ENCODE peak calls at places on chromosomes 1 and 21, in four cellular contexts. K is neuronal stem cell, Y is neural progenitor cell, I is astrocyte of the cerebellum. G is an unnamed sample.

GRCh38 chr1:46166521-46167462 is 8.1 kb upstream of the TSPAN1 start:
- DNase-seq in K (no peak), I (no peak), Y (peak), G (no peak)

GRCh38 chr1:184483101-184483813 is 96.4 kb downstream of the C1orf21 start:
- DNase-seq in K (no peak), Y (no peak), I (no peak), G (peak)

GRCh38 chr1:211912064-211912463 is 81.5 kb upstream of the LPGAT1 start:
- DNase-seq in I (no peak), K (no peak), Y (no peak), G (no peak)

GRCh38 chr1:47931395-47931794 is 65.8 kb downstream of the TRABD2B start:
- DNase-seq in K (no peak), I (no peak), Y (no peak), G (no peak)

GRCh38 chr1:232518357-232518756 is 111.6 kb downstream of the SIPA1L2 start:
- DNase-seq in Y (no peak), I (no peak), K (no peak), G (no peak)

GRCh38 chr1:234709473-234710279 is 99.7 kb upstream of the IRF2BP2 start:
- DNase-seq in Y (no peak), K (no peak), I (no peak), G (no peak)

GRCh38 chr1:35576061-35576765 is 3.1 kb downstream of the TFAP2E start:
- DNase-seq in I (no peak), Y (no peak), K (no peak), G (no peak)

GRCh38 chr1:160521554-160521953 is 1.5 kb downstream of the SLAMF6 start:
- DNase-seq in K (no peak), Y (no peak), I (no peak), G (no peak)

GRCh38 chr1:6495041-6495441 is 3.6 kb upstream of the PLEKHG5 start:
- DNase-seq in Y (no peak), I (no peak), K (no peak), G (no peak)

GRCh38 chr1:1665815-1666251 is 7.0 kb upstream of the CDK11B start:
- DNase-seq in I (no peak), Y (peak), K (peak), G (no peak)

GRCh38 chr21:43902441-43902840 is 37.4 kb downstream of the AGPAT3 start:
- DNase-seq in K (no peak), Y (no peak), I (no peak), G (no peak)

GRCh38 chr1:162861101-162861500 is at the start of gene CCDC190:
- DNase-seq in K (no peak), I (no peak), Y (no peak), G (no peak)

GRCh38 chr1:54480201-54480848 is 67.7 kb upstream of the ACOT11 start:
- DNase-seq in Y (peak), K (no peak), I (no peak), G (no peak)

GRCh38 chr1:43329995-43330751 is 7.4 kb upstream of the MPL start:
- DNase-seq in I (no peak), K (no peak), Y (no peak), G (peak)

GRCh38 chr1:44907909-44908308 is 64.9 kb upstream of the PTCH2 start:
- DNase-seq in I (no peak), K (no peak), Y (no peak), G (no peak)

GRCh38 chr1:4122513-4123160 is 222.6 kb upstream of the C1orf174 start:
- DNase-seq in K (no peak), Y (no peak), I (no peak), G (no peak)

GRCh38 chr1:41221995-41222991 is 19.8 kb downstream of the SCMH1 start:
- DNase-seq in K (no peak), Y (no peak), I (no peak), G (no peak)

GRCh38 chr1:226609836-226610455 is 61.4 kb downstream of the STUM start:
- DNase-seq in I (no peak), Y (no peak), K (no peak), G (peak)

GRCh38 chr1:52579415-52579814 is 22.8 kb upstream of the GPX7 start:
- DNase-seq in Y (no peak), I (no peak), K (no peak), G (no peak)

GRCh38 chr21:17690078-17690494 is 77.4 kb upstream of the BTG3 start:
- DNase-seq in Y (no peak), K (no peak), I (no peak), G (no peak)

GRCh38 chr1:230901711-230902110 is 33.4 kb upstream of the C1orf198 start:
- DNase-seq in I (no peak), Y (no peak), K (no peak), G (no peak)

GRCh38 chr1:94362466-94363058 is 55.6 kb upstream of the ABCD3 start:
- DNase-seq in I (no peak), K (no peak), Y (no peak), G (no peak)

GRCh38 chr1:156912310-156912709 is 8.1 kb upstream of the LRRC71 start:
- DNase-seq in I (no peak), K (no peak), Y (no peak), G (no peak)

GRCh38 chr1:246477634-246478033 is 29.4 kb downstream of the SMYD3 start:
- DNase-seq in I (no peak), K (no peak), Y (no peak), G (no peak)

GRCh38 chr1:107480548-107480947 is 339.7 kb downstream of the NTNG1 start:
- DNase-seq in I (no peak), K (no peak), Y (no peak), G (no peak)

GRCh38 chr1:5913078-5913845 is 79.0 kb downstream of the NPHP4 start:
- DNase-seq in Y (no peak), K (no peak), I (no peak), G (no peak)

GRCh38 chr1:215457213-215457612 is 109.9 kb upstream of the KCTD3 start:
- DNase-seq in I (no peak), K (no peak), Y (no peak), G (no peak)

GRCh38 chr1:205525495-205526285 is 21.2 kb downstream of the CDK18 start:
- DNase-seq in Y (no peak), K (no peak), I (no peak), G (no peak)

GRCh38 chr1:84705503-84705902 is 15.2 kb upstream of the SSX2IP start:
- DNase-seq in Y (no peak), I (no peak), K (no peak), G (no peak)

GRCh38 chr1:6005276-6005917 is 13.2 kb upstream of the NPHP4 start:
- DNase-seq in I (no peak), Y (no peak), K (no peak), G (no peak)

GRCh38 chr21:36608251-36608650 is 90.7 kb upstream of the SIM2 start:
- DNase-seq in I (no peak), Y (no peak), K (no peak), G (no peak)

GRCh38 chr1:88462481-88463261 is 221.4 kb upstream of the PKN2 start:
- DNase-seq in I (no peak), K (peak), Y (peak), G (no peak)

GRCh38 chr1:36486436-36487335 is 4.0 kb upstream of the CSF3R start:
- DNase-seq in Y (no peak), K (no peak), I (no peak), G (no peak)

GRCh38 chr1:69090752-69091151 is 477.0 kb upstream of the LRRC7 start:
- DNase-seq in Y (no peak), K (no peak), I (no peak), G (no peak)

GRCh38 chr1:219125342-219125741 is 48.3 kb upstream of the LYPLAL1 start:
- DNase-seq in K (no peak), I (no peak), Y (no peak), G (no peak)

GRCh38 chr1:182723195-182723594 is 38.8 kb upstream of the RGS8 start:
- DNase-seq in I (no peak), Y (no peak), K (no peak), G (no peak)

GRCh38 chr1:44650159-44650831 is 24.0 kb downstream of the TMEM53 start:
- DNase-seq in Y (peak), K (peak), I (no peak), G (no peak)

GRCh38 chr21:32772281-32773047 is 909 bp upstream of the PAXBP1 start:
- DNase-seq in Y (peak), I (no peak), K (peak), G (no peak)

DNA sequence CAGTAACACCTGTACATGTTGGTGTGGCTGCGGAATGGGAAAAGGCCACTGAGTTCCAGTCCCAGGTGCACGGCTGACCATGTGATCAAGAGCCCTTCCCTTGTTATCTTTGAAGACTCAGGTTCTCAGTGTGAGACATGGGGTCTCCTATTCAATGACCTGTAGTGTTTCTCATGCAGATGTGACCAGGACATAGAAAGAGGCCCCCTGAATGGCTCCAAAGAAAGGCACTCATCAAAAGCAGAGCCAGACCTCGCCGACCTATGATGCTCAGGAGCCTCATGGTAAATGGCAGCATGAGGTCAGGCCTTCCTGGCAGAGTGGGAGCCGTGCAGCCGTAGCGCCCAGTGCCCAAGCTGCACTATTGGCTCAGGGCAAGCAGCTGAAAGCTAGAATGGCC is 42.3 kb upstream of the HAO2 start:
- DNase-seq in I (no peak), Y (no peak), K (no peak), G (no peak)
- H3K4me3 ChIP-seq in I (no peak), Y (no peak), K (no peak), G (no peak)

GRCh38 chr1:10449731-10450130 is at the start of gene CORT:
- DNase-seq in K (no peak), I (no peak), Y (no peak), G (no peak)
- H3K4me3 ChIP-seq in K (no peak), I (no peak), Y (no peak), G (no peak)

GRCh38 chr1:113941245-113941559 is 12.1 kb downstream of the HIPK1 start:
- DNase-seq in Y (no peak), I (no peak), K (no peak), G (no peak)
- H3K4me3 ChIP-seq in Y (no peak), I (no peak), K (no peak), G (no peak)

DNA sequence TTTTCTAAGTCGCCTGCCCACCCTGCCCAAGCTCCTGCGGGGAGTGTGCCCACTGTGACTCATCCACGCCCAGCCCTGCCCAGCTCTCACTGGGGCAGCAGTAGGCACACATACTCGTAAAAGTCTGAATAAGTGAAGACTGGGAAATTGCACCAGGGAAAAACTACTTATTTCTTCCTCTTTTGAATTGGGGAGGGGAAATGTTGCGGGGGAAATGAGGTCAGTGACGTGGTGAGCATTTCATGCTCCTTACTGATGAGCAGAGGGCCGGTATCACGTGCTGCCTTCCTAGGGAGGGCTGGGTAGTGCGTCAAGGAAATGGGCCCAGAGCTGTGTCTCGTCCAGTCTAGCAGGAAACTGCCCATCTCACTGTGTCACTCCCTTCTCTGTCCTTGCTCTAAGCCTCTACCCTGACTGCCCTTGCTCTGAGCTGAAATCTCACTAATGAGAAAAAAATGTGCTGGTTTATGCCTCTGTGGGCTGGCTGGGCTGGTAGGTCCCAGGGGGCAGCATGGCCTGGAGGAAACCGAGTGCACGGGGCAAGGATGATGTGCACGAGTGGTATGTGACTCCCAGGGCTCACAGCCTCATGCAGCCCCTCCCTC is 13.5 kb upstream of the TNFRSF1B start:
- DNase-seq in Y (no peak), K (no peak), I (no peak), G (peak)
- H3K4me3 ChIP-seq in Y (no peak), K (no peak), I (no peak), G (no peak)

GRCh38 chr21:26925122-26925521 is 41.8 kb downstream of the ADAMTS5 start:
- DNase-seq in Y (no peak), K (no peak), I (no peak), G (no peak)
- H3K4me3 ChIP-seq in Y (no peak), K (no peak), I (no peak), G (no peak)

GRCh38 chr1:13806108-13806507 is 106.1 kb downstream of the PRDM2 start:
- DNase-seq in Y (no peak), K (no peak), I (no peak), G (no peak)

GRCh38 chr1:13808729-13809131 is 108.7 kb downstream of the PRDM2 start:
- DNase-seq in Y (peak), K (no peak), I (no peak), G (peak)

GRCh38 chr1:13809461-13810159 is 109.6 kb downstream of the PRDM2 start:
- DNase-seq in K (no peak), Y (no peak), I (no peak), G (no peak)

GRCh38 chr1:13805431-13805830 is 105.4 kb downstream of the PRDM2 start:
- DNase-seq in I (no peak), K (no peak), Y (no peak), G (no peak)

GRCh38 chr1:13807213-13807612 is 107.2 kb downstream of the PRDM2 start:
- DNase-seq in I (no peak), Y (peak), K (no peak), G (no peak)
- H3K4me3 ChIP-seq in I (no peak), Y (no peak), K (no peak), G (no peak)